ENCODE peak calls at places on chromosomes 16 and 17, in four cellular contexts. Y is sigmoid colon, U is spleen, B is SJCRH30. M is an unnamed sample.

GRCh38 chr16:59748531-59748930 is 1014.4 kb upstream of the GOT2 start:
- DNase-seq in Y (no peak), U (no peak), B (no peak), M (no peak)

GRCh38 chr16:10558746-10559641 is 21.4 kb downstream of the EMP2 start:
- DNase-seq in Y (peak; percentile 83), U (peak; percentile 82), B (peak; percentile 12), M (no peak)

GRCh38 chr16:8998114-8998513 is 34.4 kb upstream of the USP7 start:
- DNase-seq in Y (no peak), U (no peak), B (no peak), M (peak; percentile 33)

GRCh38 chr17:16908282-16908681 is 63.6 kb downstream of the TNFRSF13B start:
- DNase-seq in Y (no peak), U (peak; percentile 11), B (no peak), M (no peak)

GRCh38 chr17:77924757-77925336 is 33.7 kb upstream of the TNRC6C start:
- DNase-seq in Y (peak; percentile 58), U (no peak), B (no peak), M (no peak)

GRCh38 chr17:77375917-77376651 is 235.3 kb downstream of the SEC14L1 start:
- DNase-seq in Y (peak; percentile 78), U (peak; percentile 91), B (peak; percentile 83), M (peak; percentile 80)

GRCh38 chr17:72604518-72604917 is 483.7 kb downstream of the SOX9 start:
- DNase-seq in Y (no peak), U (no peak), B (no peak), M (peak; percentile 61)

GRCh38 chr16:11497851-11498289 is 88.8 kb downstream of the LITAF start:
- DNase-seq in Y (no peak), U (no peak), B (peak; percentile 75), M (peak; percentile 45)

GRCh38 chr16:68235105-68235881 is 634 bp downstream of the ESRP2 start:
- DNase-seq in Y (peak; percentile 72), U (no peak), B (no peak), M (no peak)

GRCh38 chr16:57084257-57084770 is 8.1 kb upstream of the CPNE2 start:
- DNase-seq in Y (peak; percentile 85), U (peak; percentile 91), B (peak; percentile 91), M (peak; percentile 68)

GRCh38 chr16:71273384-71273783 is 15.8 kb downstream of the CMTR2 start:
- DNase-seq in Y (no peak), U (no peak), B (no peak), M (no peak)

GRCh38 chr16:71276589-71277334 is 12.4 kb downstream of the CMTR2 start:
- DNase-seq in Y (no peak), U (no peak), B (no peak), M (no peak)
- H3K27ac ChIP-seq in Y (no peak overlapping the region), U (no peak overlapping the region), B (no peak overlapping the region), M (no peak overlapping the region)

DNA sequence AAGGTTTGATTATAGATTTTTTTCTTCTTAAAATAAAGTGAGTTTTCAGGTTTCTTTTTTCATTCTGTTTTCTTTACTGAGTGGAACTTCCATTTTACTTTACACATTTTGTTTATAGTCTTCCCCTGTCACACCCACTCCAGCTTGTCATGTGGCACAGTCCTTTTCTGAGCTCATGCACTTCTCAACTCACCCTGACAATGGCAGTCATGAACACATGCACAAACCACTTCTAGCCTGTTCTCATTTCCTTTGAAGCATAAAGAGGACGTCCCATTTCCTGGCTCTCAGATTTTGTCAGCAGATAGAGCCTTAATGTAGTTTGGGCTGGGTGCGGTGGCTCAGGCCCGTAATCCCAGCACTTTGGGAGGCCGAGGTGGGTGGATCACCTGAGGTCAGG is 168.0 kb downstream of the AHSP start:
- DNase-seq in Y (no peak), U (no peak), B (no peak), M (no peak)
- H3K27ac ChIP-seq in Y (no peak overlapping the region), U (peak overlapping the region; percentile 61), B (no peak overlapping the region), M (no peak overlapping the region)

DNA sequence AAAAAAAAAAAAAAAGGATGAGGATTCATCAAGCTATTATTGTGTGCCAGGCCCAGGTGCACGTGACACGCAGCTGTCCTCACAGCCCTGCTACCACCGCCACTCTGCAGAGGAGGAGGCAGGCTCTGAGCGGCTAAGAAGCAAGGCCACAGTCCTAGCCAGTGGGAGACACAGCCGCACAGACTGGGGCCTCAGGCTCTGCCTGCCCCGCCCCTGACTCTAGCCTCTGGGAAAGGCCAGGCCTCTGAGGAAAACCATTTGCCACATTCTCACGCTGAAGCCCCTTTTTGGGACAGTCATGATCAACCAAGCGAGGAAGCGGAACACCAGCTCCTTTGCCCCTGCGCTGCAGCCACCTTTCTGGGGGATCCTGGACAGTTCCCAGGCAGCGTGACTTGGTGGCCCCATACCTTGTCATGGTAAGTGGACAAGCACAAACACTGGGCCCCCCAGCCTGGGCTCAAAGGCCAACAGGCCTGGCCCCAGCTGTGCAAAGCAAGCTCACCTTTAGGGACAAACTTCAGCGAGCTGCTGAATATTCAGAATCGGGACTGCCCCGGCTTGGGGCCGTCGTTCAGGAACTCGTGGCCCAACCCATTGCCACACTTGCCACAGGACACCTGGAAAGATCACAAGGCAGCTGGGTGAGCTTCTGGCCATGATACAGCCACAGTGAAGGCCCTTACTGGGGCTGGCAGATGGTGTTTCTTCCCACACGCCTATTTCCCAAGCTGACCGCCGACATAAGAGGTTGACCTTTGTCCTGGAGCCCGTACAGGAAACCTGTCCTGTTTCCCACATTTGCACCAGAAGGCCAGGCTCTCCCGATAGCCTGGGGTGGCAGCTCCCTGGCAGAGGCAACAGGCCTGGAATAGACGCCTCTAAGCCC is 2.5 kb downstream of the MSRB1 start:
- DNase-seq in Y (no peak), U (no peak), B (no peak), M (no peak)
- H3K27ac ChIP-seq in Y (peak overlapping the region; percentile 88), U (peak overlapping the region; percentile 90), B (no peak overlapping the region), M (no peak overlapping the region)

DNA sequence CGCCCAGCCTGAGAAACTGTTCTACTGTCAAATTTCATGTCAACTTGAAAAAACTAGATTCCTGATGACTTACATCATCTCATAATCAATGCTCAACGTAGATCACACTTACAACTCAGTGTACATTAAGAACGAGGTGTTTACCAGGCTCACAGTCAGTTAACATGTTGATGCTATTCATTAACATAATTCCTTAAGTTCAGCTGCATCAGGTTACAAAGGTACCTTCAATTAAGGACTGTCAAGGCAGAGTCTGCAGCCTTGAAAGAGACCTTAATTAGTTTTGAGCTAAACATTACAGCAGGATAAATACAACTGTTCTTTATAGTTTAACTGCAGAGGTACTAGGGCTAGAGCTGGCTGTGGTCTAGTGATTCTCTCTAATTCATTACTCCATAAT is 1.9 kb downstream of the GNA13 start:
- DNase-seq in Y (no peak), U (no peak), B (no peak), M (no peak)
- H3K27ac ChIP-seq in Y (peak overlapping the region; percentile 99), U (peak overlapping the region; percentile 99), B (no peak overlapping the region), M (no peak overlapping the region)

GRCh38 chr17:19386974-19387920 is at the start of gene MFAP4:
- DNase-seq in Y (peak; percentile 97), U (peak; percentile 64), B (peak; percentile 100), M (peak; percentile 95)
- H3K27ac ChIP-seq in Y (peak within 1 kb of the TSS; percentile 95), U (peak within 1 kb of the TSS; percentile 83), B (peak within 1 kb of the TSS; percentile 88), M (peak within 1 kb of the TSS; percentile 99)

GRCh38 chr17:83151442-83152220 is 72.2 kb downstream of the METRNL start:
- DNase-seq in Y (peak; percentile 63), U (peak; percentile 72), B (peak; percentile 45), M (no peak)

GRCh38 chr17:83152745-83153611 is 73.6 kb downstream of the METRNL start:
- DNase-seq in Y (peak; percentile 77), U (peak; percentile 76), B (peak; percentile 83), M (no peak)

GRCh38 chr17:83153681-83154310 is 74.4 kb downstream of the METRNL start:
- DNase-seq in Y (peak; percentile 62), U (peak; percentile 71), B (no peak), M (no peak)

GRCh38 chr17:83151056-83151441 is 71.6 kb downstream of the METRNL start:
- DNase-seq in Y (no peak), U (peak; percentile 23), B (no peak), M (no peak)

DNA sequence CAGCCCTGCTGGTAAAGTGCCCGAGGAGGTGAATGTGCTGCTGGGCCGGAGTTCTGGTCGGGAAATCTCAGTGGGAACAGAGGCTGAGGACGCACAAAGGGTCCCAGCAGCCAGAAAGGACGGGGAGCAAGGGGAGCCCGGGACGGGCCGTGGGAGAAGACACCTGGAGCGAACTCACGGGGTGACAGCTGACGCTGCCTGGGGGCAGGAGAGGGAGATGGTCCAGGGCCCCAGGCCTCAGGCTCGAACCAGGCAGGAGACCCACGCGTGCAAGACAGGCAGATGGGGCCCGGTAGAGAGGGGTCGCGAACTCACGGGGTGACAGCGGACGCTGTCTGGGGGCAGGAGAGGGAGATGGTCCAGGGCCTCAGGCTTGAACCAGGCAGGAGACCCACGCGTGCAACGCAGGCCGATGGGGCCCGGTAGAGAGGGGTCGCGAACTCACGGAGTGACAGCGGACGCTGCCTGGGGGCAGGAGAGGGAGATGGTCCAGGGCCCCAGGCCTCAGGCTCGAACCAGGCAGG is 72.9 kb downstream of the METRNL start:
- DNase-seq in Y (peak; percentile 61), U (no peak), B (no peak), M (no peak)
- H3K27ac ChIP-seq in Y (no peak overlapping the region), U (peak overlapping the region; percentile 3), B (no peak overlapping the region), M (no peak overlapping the region)

M was measured in WERI-Rb-1.